ENCODE peak calls at places on chromosomes 6 and 20, in ten cellular contexts. Q is HFF-Myc, X is tibial nerve, K is Calu3, C is BE2C, N is fibroblast of villous mesenchyme, G is Caco-2, E is heart right ventricle, Y is HFFc6, S is mucosa of descending colon. B is an unnamed sample.
A peak's percentile ranks its signal among the peaks of the same experiment; 100 is the strongest.

GRCh38 chr6:12371151-12371550 is 81.0 kb downstream of the EDN1 start:
- DNase-seq in Q (no peak), X (no peak), K (no peak), C (no peak), N (no peak), G (no peak), E (no peak), Y (no peak), S (no peak), B (no peak)

GRCh38 chr20:36355469-36356171 is 49.5 kb downstream of the DLGAP4 start:
- DNase-seq in Q (no peak), X (no peak), K (no peak), C (peak; percentile 38), N (no peak), G (no peak), E (no peak), Y (no peak), S (no peak), B (no peak)

GRCh38 chr6:122098091-122098769 is 301.2 kb upstream of the HSF2 start:
- DNase-seq in Q (no peak), X (no peak), K (no peak), C (no peak), N (peak; percentile 37), G (no peak), E (no peak), Y (no peak), S (no peak), B (no peak)

GRCh38 chr20:53738039-53738944 is 144.7 kb upstream of the ZNF217 start:
- DNase-seq in Q (no peak), X (peak; percentile 41), K (peak; percentile 88), C (peak; percentile 81), N (peak; percentile 97), G (peak; percentile 94), E (peak; percentile 53), Y (peak; percentile 87), S (peak; percentile 47), B (peak; percentile 63)

GRCh38 chr20:23143098-23143497 is 57.0 kb upstream of the CD93 start:
- DNase-seq in Q (peak; percentile 60), X (no peak), K (peak; percentile 23), C (no peak), N (peak; percentile 79), G (no peak), E (no peak), Y (peak; percentile 76), S (peak; percentile 43), B (no peak)

GRCh38 chr20:62908971-62909791 is 17.1 kb downstream of the DIDO1 start:
- DNase-seq in Q (no peak), X (no peak), K (no peak), C (no peak), N (no peak), G (no peak), E (no peak), Y (no peak), S (no peak), B (no peak)

GRCh38 chr20:51910202-51911050 is 108.1 kb upstream of the SALL4 start:
- DNase-seq in Q (no peak), X (no peak), K (peak; percentile 34), C (peak; percentile 47), N (peak; percentile 26), G (peak; percentile 78), E (no peak), Y (peak; percentile 50), S (no peak), B (peak; percentile 42)

GRCh38 chr20:53763707-53764415 is 170.2 kb upstream of the ZNF217 start:
- DNase-seq in Q (no peak), X (no peak), K (peak; percentile 54), C (no peak), N (peak; percentile 54), G (peak; percentile 95), E (no peak), Y (peak; percentile 19), S (peak; percentile 77), B (no peak)

GRCh38 chr20:32743237-32744112 is at the start of gene COMMD7:
- DNase-seq in Q (no peak), X (no peak), K (peak; percentile 76), C (peak; percentile 69), N (peak; percentile 51), G (peak; percentile 90), E (peak; percentile 76), Y (peak; percentile 28), S (peak; percentile 70), B (peak; percentile 77)

GRCh38 chr20:11453430-11453829 is 464.3 kb upstream of the BTBD3 start:
- DNase-seq in Q (no peak), X (no peak), K (no peak), C (no peak), N (peak; percentile 46), G (no peak), E (no peak), Y (peak; percentile 51), S (no peak), B (no peak)

GRCh38 chr6:63504777-63505384 is 67.4 kb upstream of the LOC128125822 start:
- DNase-seq in Q (no peak), X (no peak), K (no peak), C (no peak), N (no peak), G (no peak), E (no peak), Y (no peak), S (no peak), B (no peak)
- TF ChIP-seq CTCF in Q (no peak), X (no peak), K (no peak), C (no peak), N (no peak), G (no peak), E (no peak), Y (no peak), S (no peak), B (no peak)

DNA sequence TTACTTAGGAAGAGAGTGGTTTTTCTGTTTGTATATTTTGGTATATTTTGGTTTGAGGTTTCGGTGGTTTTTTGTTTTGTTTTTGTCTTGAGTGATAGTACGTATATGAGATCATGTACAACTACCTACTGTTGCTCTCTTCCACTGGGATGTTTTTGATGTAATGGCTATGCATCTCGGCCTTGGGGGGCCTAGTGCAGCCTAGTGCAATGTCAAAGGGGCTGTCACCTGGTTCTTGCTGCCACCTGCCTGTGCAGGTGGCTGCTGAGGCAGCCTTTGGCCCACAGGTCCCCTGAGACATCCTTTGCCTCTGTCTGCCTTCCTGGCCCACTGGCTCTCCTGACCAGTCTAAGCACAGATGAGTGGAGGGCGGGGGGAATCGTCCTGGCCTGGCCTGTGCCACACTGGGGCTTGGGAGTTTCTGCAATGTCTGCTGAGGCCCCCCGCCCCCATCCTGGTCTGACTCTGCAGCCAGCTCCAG is 546.6 kb downstream of the CD83 start:
- DNase-seq in Q (no peak), X (no peak), K (no peak), C (peak; percentile 16), N (peak; percentile 25), G (no peak), E (no peak), Y (no peak), S (no peak), B (no peak)
- TF ChIP-seq CTCF in Q (no peak), X (no peak), K (no peak), C (no peak), N (no peak), G (no peak), E (no peak), Y (no peak), S (no peak), B (no peak)

GRCh38 chr20:20643925-20644324 is 68.5 kb downstream of the RALGAPA2 start:
- DNase-seq in Q (no peak), X (no peak), K (no peak), C (no peak), N (no peak), G (no peak), E (no peak), Y (no peak), S (no peak), B (no peak)
- TF ChIP-seq CTCF in Q (no peak), X (no peak), K (no peak), C (no peak), N (no peak), G (no peak), E (no peak), Y (no peak), S (no peak), B (no peak)

GRCh38 chr6:167537816-167538215 is 212.9 kb downstream of the TTLL2 start:
- DNase-seq in Q (no peak), X (no peak), K (no peak), C (no peak), N (no peak), G (no peak), E (no peak), Y (no peak), S (no peak), B (no peak)
- TF ChIP-seq CTCF in Q (no peak), X (no peak), K (no peak), C (no peak), N (no peak), G (no peak), E (no peak), Y (no peak), S (no peak), B (no peak)

DNA sequence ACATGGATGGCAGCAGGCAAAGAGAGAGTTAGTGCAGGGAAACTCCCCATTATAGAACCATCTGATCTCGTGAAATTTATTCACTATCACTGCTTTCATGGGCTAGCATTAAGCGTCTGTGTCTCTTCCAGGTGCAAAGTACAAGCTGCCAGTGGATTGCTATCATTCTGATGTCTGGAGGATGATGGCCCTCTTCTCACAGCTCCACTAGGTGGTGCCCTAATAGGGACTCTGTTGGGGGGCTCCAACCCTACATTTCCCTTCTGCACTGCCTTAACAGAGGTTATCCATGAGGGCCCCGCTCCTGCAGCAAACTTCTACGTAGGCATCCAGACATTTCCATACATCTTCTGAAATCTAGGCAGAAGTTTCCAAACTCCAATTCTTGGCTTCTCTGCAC is 347.8 kb upstream of the HS3ST5 start:
- DNase-seq in Q (no peak), X (no peak), K (no peak), C (peak; percentile 14), N (no peak), G (no peak), E (no peak), Y (no peak), S (no peak), B (no peak)
- TF ChIP-seq CTCF in Q (no peak), X (no peak), K (no peak), C (peak; percentile 48), N (no peak), G (no peak), E (no peak), Y (no peak), S (no peak), B (no peak)

GRCh38 chr6:166627039-166627874 is at the start of gene RPS6KA2:
- DNase-seq in Q (peak; percentile 96), X (peak; percentile 100), K (peak; percentile 99), C (peak; percentile 100), N (peak; percentile 100), G (peak; percentile 99), E (peak; percentile 100), Y (peak; percentile 100), S (peak; percentile 100), B (peak; percentile 100)
- TF ChIP-seq CTCF in Q (no peak), X (peak; percentile 12), K (no peak), C (no peak), N (no peak), G (no peak), E (peak; percentile 43), Y (peak; percentile 43), S (peak; percentile 30), B (peak; percentile 19)

GRCh38 chr6:159125014-159125609 is 44.1 kb upstream of the FNDC1 start:
- DNase-seq in Q (no peak), X (no peak), K (no peak), C (no peak), N (no peak), G (no peak), E (no peak), Y (no peak), S (no peak), B (no peak)
- TF ChIP-seq CTCF in Q (peak; percentile 17), X (no peak), K (peak; percentile 28), C (peak; percentile 48), N (peak; percentile 18), G (no peak), E (peak; percentile 41), Y (peak; percentile 65), S (no peak), B (no peak)

B was measured in mesothelial cell of epicardium.